ENCODE peak calls at places on chromosomes 6 and 20, in five cellular contexts. One of them, this sample, is unnamed. For H3K9me3 and H3K4me1, the result is how much of the 10 kb centered on the place peaks cover.

GRCh38 chr20:47713941-47714450 is 71.3 kb downstream of the SULF2 start:
- DNase-seq in breast epithelium: no peak
- DNase-seq in IMR-90: peak
- DNase-seq in mammary epithelial cell: no peak
- DNase-seq in left lung: no peak
- DNase-seq in this sample: peak

GRCh38 chr6:33075568-33076405 is at the start of gene HLA-DPB1:
- DNase-seq in breast epithelium: no peak
- DNase-seq in IMR-90: peak
- DNase-seq in mammary epithelial cell: peak
- DNase-seq in left lung: no peak
- DNase-seq in this sample: no peak

GRCh38 chr6:111950661-111951426 is 77.6 kb upstream of the FYN start:
- DNase-seq in breast epithelium: no peak
- DNase-seq in IMR-90: peak
- DNase-seq in mammary epithelial cell: no peak
- DNase-seq in left lung: no peak
- DNase-seq in this sample: peak

GRCh38 chr20:46354920-46355654 is 46.8 kb upstream of the CDH22 start:
- DNase-seq in breast epithelium: no peak
- DNase-seq in IMR-90: no peak
- DNase-seq in mammary epithelial cell: no peak
- DNase-seq in left lung: no peak
- DNase-seq in this sample: peak

GRCh38 chr6:128071212-128071611 is 170.4 kb upstream of the THEMIS start:
- DNase-seq in breast epithelium: no peak
- DNase-seq in IMR-90: no peak
- DNase-seq in mammary epithelial cell: no peak
- DNase-seq in left lung: no peak
- DNase-seq in this sample: no peak

GRCh38 chr6:168311410-168312124 is 8.0 kb downstream of the DACT2 start:
- DNase-seq in breast epithelium: no peak
- DNase-seq in IMR-90: no peak
- DNase-seq in mammary epithelial cell: no peak
- DNase-seq in left lung: peak
- DNase-seq in this sample: no peak

GRCh38 chr6:36492092-36492491 is 49.3 kb downstream of the KCTD20 start:
- DNase-seq in breast epithelium: no peak
- DNase-seq in IMR-90: no peak
- DNase-seq in mammary epithelial cell: no peak
- DNase-seq in left lung: no peak
- DNase-seq in this sample: no peak

GRCh38 chr20:46828471-46828870 is 66.2 kb upstream of the EYA2 start:
- DNase-seq in breast epithelium: no peak
- DNase-seq in IMR-90: peak
- DNase-seq in mammary epithelial cell: peak
- DNase-seq in left lung: no peak
- DNase-seq in this sample: no peak

GRCh38 chr20:37343212-37343993 is 2.5 kb upstream of the SRC start:
- DNase-seq in breast epithelium: peak
- DNase-seq in IMR-90: no peak
- DNase-seq in mammary epithelial cell: peak
- DNase-seq in left lung: peak
- DNase-seq in this sample: no peak

GRCh38 chr6:149389509-149390297 is 10.4 kb upstream of the SUMO4 start:
- DNase-seq in breast epithelium: no peak
- DNase-seq in IMR-90: no peak
- DNase-seq in mammary epithelial cell: no peak
- DNase-seq in left lung: no peak
- DNase-seq in this sample: no peak

GRCh38 chr6:157558049-157558448 is 177.1 kb downstream of the ZDHHC14 start:
- DNase-seq in breast epithelium: no peak
- DNase-seq in IMR-90: peak
- DNase-seq in mammary epithelial cell: no peak
- DNase-seq in left lung: no peak
- DNase-seq in this sample: no peak

GRCh38 chr20:11047559-11047958 is 373.8 kb upstream of the JAG1 start:
- DNase-seq in breast epithelium: no peak
- DNase-seq in IMR-90: no peak
- DNase-seq in mammary epithelial cell: peak
- DNase-seq in left lung: no peak
- DNase-seq in this sample: no peak

GRCh38 chr20:20213722-20214121 is 154.2 kb upstream of the INSM1 start:
- DNase-seq in breast epithelium: no peak
- DNase-seq in IMR-90: no peak
- DNase-seq in mammary epithelial cell: no peak
- DNase-seq in left lung: no peak
- DNase-seq in this sample: no peak

GRCh38 chr6:31727717-31728671 is 1.1 kb downstream of the DDAH2 start:
- DNase-seq in breast epithelium: no peak
- DNase-seq in IMR-90: no peak
- DNase-seq in mammary epithelial cell: no peak
- DNase-seq in left lung: peak
- DNase-seq in this sample: no peak

GRCh38 chr20:10438217-10438616 is 3.1 kb downstream of the SLX4IP start:
- DNase-seq in breast epithelium: no peak
- DNase-seq in IMR-90: no peak
- DNase-seq in mammary epithelial cell: no peak
- DNase-seq in left lung: no peak
- DNase-seq in this sample: no peak

GRCh38 chr20:62097881-62098407 is 24.3 kb upstream of the LSM14B start:
- DNase-seq in breast epithelium: no peak
- DNase-seq in IMR-90: no peak
- DNase-seq in mammary epithelial cell: no peak
- DNase-seq in left lung: no peak
- DNase-seq in this sample: no peak
- H3K9me3 ChIP-seq in breast epithelium: under half
- H3K9me3 ChIP-seq in IMR-90: under half
- H3K9me3 ChIP-seq in mammary epithelial cell: under half
- H3K9me3 ChIP-seq in left lung: under half
- H3K9me3 ChIP-seq in this sample: under half

DNA sequence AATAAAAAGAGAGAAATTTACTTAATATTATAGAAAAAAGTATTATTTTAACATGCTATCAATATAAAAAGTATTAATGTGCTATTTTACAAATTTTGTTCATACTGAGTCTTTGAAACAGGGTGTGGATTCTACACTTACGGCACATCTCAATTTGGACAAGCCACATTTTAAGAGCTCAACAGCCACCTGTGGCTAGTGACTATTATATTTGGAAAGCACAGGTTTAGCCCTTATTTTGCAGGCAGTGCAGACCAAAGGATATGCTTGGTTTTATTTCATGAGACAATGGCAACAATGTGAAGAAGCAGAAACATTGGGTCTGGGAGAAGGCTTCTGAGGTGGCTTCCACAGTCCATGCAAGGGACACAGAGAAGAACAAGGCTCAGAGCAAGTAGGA is 74.6 kb downstream of the BACH2 start:
- DNase-seq in breast epithelium: no peak
- DNase-seq in IMR-90: no peak
- DNase-seq in mammary epithelial cell: no peak
- DNase-seq in left lung: no peak
- DNase-seq in this sample: no peak
- H3K4me1 ChIP-seq in breast epithelium: under half
- H3K4me1 ChIP-seq in IMR-90: under half
- H3K4me1 ChIP-seq in mammary epithelial cell: under half
- H3K4me1 ChIP-seq in left lung: under half
- H3K4me1 ChIP-seq in this sample: under half

GRCh38 chr6:86869500-86869899 is 67.8 kb upstream of the HTR1E start:
- DNase-seq in breast epithelium: no peak
- DNase-seq in IMR-90: no peak
- DNase-seq in mammary epithelial cell: no peak
- DNase-seq in left lung: no peak
- DNase-seq in this sample: no peak
- H3K9me3 ChIP-seq in breast epithelium: under half
- H3K9me3 ChIP-seq in IMR-90: under half
- H3K9me3 ChIP-seq in mammary epithelial cell: under half
- H3K9me3 ChIP-seq in left lung: under half
- H3K9me3 ChIP-seq in this sample: under half

GRCh38 chr20:4893709-4894108 is 107.6 kb downstream of the SLC23A2 start:
- DNase-seq in breast epithelium: no peak
- DNase-seq in IMR-90: no peak
- DNase-seq in mammary epithelial cell: no peak
- DNase-seq in left lung: no peak
- DNase-seq in this sample: no peak
- H3K4me1 ChIP-seq in breast epithelium: under half
- H3K4me1 ChIP-seq in IMR-90: under half
- H3K4me1 ChIP-seq in mammary epithelial cell: under half
- H3K4me1 ChIP-seq in left lung: under half
- H3K4me1 ChIP-seq in this sample: under half

This sample was measured in right cardiac atrium.